ENCODE peak calls at places on chromosomes 4 and X, in eight cellular contexts. One of them, this sample, is unnamed.
A peak's percentile ranks its signal among the peaks of the same experiment; 100 is the strongest.

GRCh38 chrX:129600981-129601424 is 53.8 kb downstream of the APLN start:
- DNase-seq in NT2/D1: no peak
- DNase-seq in NCI-H2171 treated with DMSO at 0.1 percent for 48 hours: peak; percentile 1
- DNase-seq in mesothelial cell of epicardium: no peak
- DNase-seq in lower leg skin: peak; percentile 75
- DNase-seq in lung microvascular endothelial cell: peak; percentile 48
- DNase-seq in NAMALWA: peak; percentile 49
- DNase-seq in natural killer cell treated with Interleukin-12 subunit alpha and Interleukin-12 subunit beta and Interleukin-15 and Interleukin-18, amount 100 ng/mL, for 72 hours: no peak
- DNase-seq in this sample: no peak

GRCh38 chr4:142563682-142564291 is 282.3 kb downstream of the INPP4B start:
- DNase-seq in NT2/D1: no peak
- DNase-seq in NCI-H2171 treated with DMSO at 0.1 percent for 48 hours: no peak
- DNase-seq in mesothelial cell of epicardium: no peak
- DNase-seq in lower leg skin: no peak
- DNase-seq in lung microvascular endothelial cell: no peak
- DNase-seq in NAMALWA: no peak
- DNase-seq in natural killer cell treated with Interleukin-12 subunit alpha and Interleukin-12 subunit beta and Interleukin-15 and Interleukin-18, amount 100 ng/mL, for 72 hours: no peak
- DNase-seq in this sample: no peak

GRCh38 chr4:3423952-3424351 is 17.8 kb upstream of the HGFAC start:
- DNase-seq in NT2/D1: no peak
- DNase-seq in NCI-H2171 treated with DMSO at 0.1 percent for 48 hours: no peak
- DNase-seq in mesothelial cell of epicardium: no peak
- DNase-seq in lower leg skin: no peak
- DNase-seq in lung microvascular endothelial cell: no peak
- DNase-seq in NAMALWA: no peak
- DNase-seq in natural killer cell treated with Interleukin-12 subunit alpha and Interleukin-12 subunit beta and Interleukin-15 and Interleukin-18, amount 100 ng/mL, for 72 hours: no peak
- DNase-seq in this sample: peak; percentile 30

GRCh38 chrX:23803931-23804381 is 21.0 kb downstream of the SAT1 start:
- DNase-seq in NT2/D1: no peak
- DNase-seq in NCI-H2171 treated with DMSO at 0.1 percent for 48 hours: no peak
- DNase-seq in mesothelial cell of epicardium: no peak
- DNase-seq in lower leg skin: no peak
- DNase-seq in lung microvascular endothelial cell: peak; percentile 28
- DNase-seq in NAMALWA: no peak
- DNase-seq in natural killer cell treated with Interleukin-12 subunit alpha and Interleukin-12 subunit beta and Interleukin-15 and Interleukin-18, amount 100 ng/mL, for 72 hours: no peak
- DNase-seq in this sample: peak; percentile 53

GRCh38 chr4:110641218-110641617 is 18.3 kb upstream of the PITX2 start:
- DNase-seq in NT2/D1: no peak
- DNase-seq in NCI-H2171 treated with DMSO at 0.1 percent for 48 hours: no peak
- DNase-seq in mesothelial cell of epicardium: no peak
- DNase-seq in lower leg skin: no peak
- DNase-seq in lung microvascular endothelial cell: no peak
- DNase-seq in NAMALWA: no peak
- DNase-seq in natural killer cell treated with Interleukin-12 subunit alpha and Interleukin-12 subunit beta and Interleukin-15 and Interleukin-18, amount 100 ng/mL, for 72 hours: no peak
- DNase-seq in this sample: no peak

GRCh38 chrX:96791559-96791958 is 92.1 kb upstream of the RPA4 start:
- DNase-seq in NT2/D1: no peak
- DNase-seq in NCI-H2171 treated with DMSO at 0.1 percent for 48 hours: no peak
- DNase-seq in mesothelial cell of epicardium: no peak
- DNase-seq in lower leg skin: no peak
- DNase-seq in lung microvascular endothelial cell: peak; percentile 2
- DNase-seq in NAMALWA: no peak
- DNase-seq in natural killer cell treated with Interleukin-12 subunit alpha and Interleukin-12 subunit beta and Interleukin-15 and Interleukin-18, amount 100 ng/mL, for 72 hours: no peak
- DNase-seq in this sample: no peak

GRCh38 chr4:169485084-169485483 is 127.3 kb downstream of the NEK1 start:
- DNase-seq in NT2/D1: no peak
- DNase-seq in NCI-H2171 treated with DMSO at 0.1 percent for 48 hours: no peak
- DNase-seq in mesothelial cell of epicardium: no peak
- DNase-seq in lower leg skin: no peak
- DNase-seq in lung microvascular endothelial cell: no peak
- DNase-seq in NAMALWA: no peak
- DNase-seq in natural killer cell treated with Interleukin-12 subunit alpha and Interleukin-12 subunit beta and Interleukin-15 and Interleukin-18, amount 100 ng/mL, for 72 hours: no peak
- DNase-seq in this sample: no peak

GRCh38 chr4:176792348-176793059 is at the start of gene VEGFC:
- DNase-seq in NT2/D1: peak; percentile 35
- DNase-seq in NCI-H2171 treated with DMSO at 0.1 percent for 48 hours: peak; percentile 0
- DNase-seq in mesothelial cell of epicardium: peak; percentile 62
- DNase-seq in lower leg skin: no peak
- DNase-seq in lung microvascular endothelial cell: peak; percentile 78
- DNase-seq in NAMALWA: no peak
- DNase-seq in natural killer cell treated with Interleukin-12 subunit alpha and Interleukin-12 subunit beta and Interleukin-15 and Interleukin-18, amount 100 ng/mL, for 72 hours: no peak
- DNase-seq in this sample: peak; percentile 65

GRCh38 chrX:107451754-107452153 is 2.3 kb downstream of the FRMPD3 start:
- DNase-seq in NT2/D1: no peak
- DNase-seq in NCI-H2171 treated with DMSO at 0.1 percent for 48 hours: no peak
- DNase-seq in mesothelial cell of epicardium: no peak
- DNase-seq in lower leg skin: no peak
- DNase-seq in lung microvascular endothelial cell: no peak
- DNase-seq in NAMALWA: no peak
- DNase-seq in natural killer cell treated with Interleukin-12 subunit alpha and Interleukin-12 subunit beta and Interleukin-15 and Interleukin-18, amount 100 ng/mL, for 72 hours: no peak
- DNase-seq in this sample: peak; percentile 48

This sample was measured in right cardiac atrium.